ENCODE peak calls at places on chromosomes 3 and 15, in seven cellular contexts. F is H9, P is gastrocnemius medialis, D is dorsolateral prefrontal cortex, O is substantia nigra, B is hepatocyte, E is caudate nucleus. M is an unnamed sample.

GRCh38 chr3:198030125-198030524 is 70.1 kb downstream of the LMLN start:
- DNase-seq in B (no peak), O (no peak), F (no peak), D (no peak), P (no peak), E (no peak), M (no peak)

GRCh38 chr15:99944131-99944530 is 210.9 kb upstream of the LYSMD4 start:
- DNase-seq in D (no peak), P (no peak), E (no peak), B (no peak), F (no peak), O (no peak), M (no peak)

GRCh38 chr15:89401636-89402252 is 67.1 kb upstream of the POLG start:
- DNase-seq in O (no peak), B (no peak), F (no peak), E (no peak), D (peak; percentile 36), P (no peak), M (peak; percentile 62)

GRCh38 chr15:41773729-41774061 is 589 bp upstream of the MAPKBP1 start:
- DNase-seq in P (no peak), D (no peak), O (no peak), E (no peak), B (no peak), F (no peak), M (no peak)

GRCh38 chr3:95460274-95460673 is 1354.1 kb upstream of the EPHA6 start:
- DNase-seq in D (no peak), P (no peak), F (no peak), B (no peak), O (no peak), E (no peak), M (no peak)

GRCh38 chr3:178719036-178719635 is 182.9 kb downstream of the KCNMB2 start:
- DNase-seq in P (no peak), B (no peak), O (no peak), E (no peak), F (no peak), D (no peak), M (no peak)

GRCh38 chr3:99774467-99774866 is 43.2 kb upstream of the CMSS1 start:
- DNase-seq in E (no peak), B (peak; percentile 9), P (no peak), F (no peak), D (no peak), O (no peak), M (peak; percentile 77)

GRCh38 chr3:4977001-4977888 is 2.0 kb upstream of the BHLHE40 start:
- DNase-seq in F (peak; percentile 77), E (no peak), O (peak; percentile 44), D (peak; percentile 42), P (peak; percentile 82), B (peak; percentile 90), M (peak; percentile 92)

GRCh38 chr15:50280271-50280670 is 14.7 kb upstream of the HDC start:
- DNase-seq in B (no peak), O (no peak), E (no peak), F (no peak), P (no peak), D (no peak), M (no peak)

GRCh38 chr15:84633311-84634227 is 20.5 kb downstream of the WDR73 start:
- DNase-seq in O (peak; percentile 65), D (peak; percentile 39), P (peak; percentile 36), F (peak; percentile 64), B (peak; percentile 81), E (peak; percentile 63), M (peak; percentile 59)

GRCh38 chr3:14393440-14394111 is 8.8 kb upstream of the SLC6A6 start:
- DNase-seq in P (no peak), D (no peak), E (no peak), F (no peak), B (no peak), O (no peak), M (peak; percentile 26)

GRCh38 chr3:175940881-175941280 is 1081.7 kb downstream of the NAALADL2 start:
- DNase-seq in O (no peak), B (peak; percentile 7), D (no peak), P (no peak), F (peak; percentile 89), E (no peak), M (no peak)

GRCh38 chr3:135860761-135861160 is 104.8 kb upstream of the PPP2R3A start:
- DNase-seq in D (no peak), P (no peak), O (no peak), E (no peak), B (no peak), F (no peak), M (no peak)
- H3K27ac ChIP-seq in D (no peak overlapping the region), P (no peak overlapping the region), O (no peak overlapping the region), E (no peak overlapping the region), B (no peak overlapping the region), F (no peak overlapping the region), M (no peak overlapping the region)

DNA sequence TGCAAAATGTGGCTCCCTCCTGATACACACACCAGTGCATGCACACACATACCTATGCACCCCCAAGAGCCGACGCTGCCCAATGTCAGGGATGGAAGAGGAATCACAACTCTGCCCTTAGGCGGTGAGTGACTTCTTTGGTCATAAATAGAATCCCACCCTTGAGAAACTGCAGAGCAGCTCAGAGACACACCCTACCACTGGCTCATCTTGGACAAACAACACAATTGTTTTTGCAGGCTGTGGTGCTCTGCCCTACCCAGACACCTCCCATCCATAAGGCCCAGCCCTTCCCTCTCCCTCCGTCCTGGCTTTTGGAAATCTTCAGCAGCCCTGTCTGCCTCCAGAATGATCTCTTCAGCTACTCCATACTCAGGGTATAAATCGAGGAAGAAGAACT is 73.8 kb upstream of the HRH1 start:
- DNase-seq in O (no peak), P (no peak), F (no peak), B (no peak), D (no peak), E (no peak), M (no peak)
- H3K27ac ChIP-seq in O (no peak overlapping the region), P (no peak overlapping the region), F (no peak overlapping the region), B (no peak overlapping the region), D (no peak overlapping the region), E (no peak overlapping the region), M (no peak overlapping the region)

GRCh38 chr15:33191641-33192040 is 2.9 kb downstream of the FMN1 start:
- DNase-seq in O (no peak), E (no peak), B (no peak), F (no peak), P (no peak), D (no peak), M (no peak)

GRCh38 chr15:33188159-33188558 is 6.4 kb downstream of the FMN1 start:
- DNase-seq in D (no peak), B (no peak), E (no peak), O (no peak), F (no peak), P (no peak), M (no peak)

GRCh38 chr15:33190539-33190938 is 4.0 kb downstream of the FMN1 start:
- DNase-seq in D (no peak), F (no peak), P (no peak), B (no peak), E (no peak), O (no peak), M (no peak)

GRCh38 chr15:33183334-33183733 is 11.2 kb downstream of the FMN1 start:
- DNase-seq in B (no peak), P (no peak), O (no peak), E (no peak), D (no peak), F (no peak), M (no peak)

GRCh38 chr15:33188654-33189257 is 5.8 kb downstream of the FMN1 start:
- DNase-seq in F (no peak), D (no peak), E (no peak), O (no peak), P (peak; percentile 26), B (no peak), M (no peak)
- H3K27ac ChIP-seq in F (no peak overlapping the region), D (no peak overlapping the region), E (no peak overlapping the region), O (no peak overlapping the region), P (no peak overlapping the region), B (no peak overlapping the region), M (no peak overlapping the region)

DNA sequence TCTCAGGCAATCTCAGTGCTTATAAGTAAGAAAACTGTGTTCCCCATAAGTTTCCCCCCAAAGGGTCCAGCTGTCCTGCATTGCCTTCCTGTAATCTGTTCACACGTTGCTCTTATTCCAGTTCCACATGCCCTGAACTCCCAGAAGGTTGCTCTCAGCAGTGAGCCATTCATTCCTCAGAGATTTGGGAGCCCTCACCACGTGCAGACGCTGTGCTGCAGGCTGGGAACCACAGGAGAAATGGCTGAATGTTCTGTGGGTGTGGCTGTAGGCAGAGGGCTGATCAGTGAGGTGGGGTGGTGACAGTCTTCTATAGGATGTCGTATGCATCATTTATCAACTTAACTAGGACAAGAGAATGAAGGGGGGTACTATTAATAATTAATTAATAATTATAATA is 3.3 kb upstream of the THSD4 start:
- DNase-seq in E (no peak), B (no peak), P (no peak), F (peak; percentile 17), D (no peak), O (no peak), M (no peak)
- H3K27ac ChIP-seq in E (no peak overlapping the region), B (no peak overlapping the region), P (no peak overlapping the region), F (no peak overlapping the region), D (no peak overlapping the region), O (no peak overlapping the region), M (no peak overlapping the region)

GRCh38 chr3:152438706-152439105 is 170.0 kb downstream of the MBNL1 start:
- DNase-seq in P (no peak), F (no peak), B (no peak), D (no peak), O (no peak), E (no peak), M (no peak)
- H3K27ac ChIP-seq in P (peak overlapping the region; percentile 30), F (no peak overlapping the region), B (no peak overlapping the region), D (no peak overlapping the region), O (no peak overlapping the region), E (no peak overlapping the region), M (no peak overlapping the region)

GRCh38 chr3:109480014-109480413 is 142.7 kb upstream of the DPPA4 start:
- DNase-seq in P (no peak), O (no peak), B (no peak), E (no peak), F (no peak), D (no peak), M (no peak)
- H3K27ac ChIP-seq in P (no peak overlapping the region), O (no peak overlapping the region), B (no peak overlapping the region), E (no peak overlapping the region), F (no peak overlapping the region), D (no peak overlapping the region), M (no peak overlapping the region)

GRCh38 chr3:38542401-38543298 is 46.5 kb downstream of the EXOG start:
- DNase-seq in O (no peak), D (no peak), P (no peak), E (no peak), F (no peak), B (no peak), M (no peak)

GRCh38 chr3:38544926-38545325 is 48.8 kb downstream of the EXOG start:
- DNase-seq in F (no peak), B (no peak), O (no peak), E (no peak), D (no peak), P (no peak), M (no peak)

GRCh38 chr3:38545983-38546382 is 49.8 kb downstream of the EXOG start:
- DNase-seq in P (no peak), F (no peak), B (no peak), E (no peak), O (no peak), D (no peak), M (no peak)

GRCh38 chr3:38543602-38544001 is 47.5 kb downstream of the EXOG start:
- DNase-seq in F (no peak), E (no peak), O (no peak), P (no peak), D (no peak), B (no peak), M (peak; percentile 32)

GRCh38 chr3:38545396-38545949 is 49.3 kb downstream of the EXOG start:
- DNase-seq in E (no peak), O (no peak), D (no peak), F (no peak), B (no peak), P (no peak), M (no peak)
- H3K27ac ChIP-seq in E (no peak overlapping the region), O (no peak overlapping the region), D (no peak overlapping the region), F (no peak overlapping the region), B (no peak overlapping the region), P (no peak overlapping the region), M (no peak overlapping the region)

M was measured in brain microvascular endothelial cell.